ENCODE peak calls at places on chromosomes 1 and 21, in seven cellular contexts. N is IMR-90, I is mesendoderm, R is neuronal stem cell, A is H9, D is H1, V is mesenchymal stem cell. Q is an unnamed sample.

GRCh38 chr1:167518331-167518700 is at the start of gene CD247:
- DNase-seq in N (no peak), I (no peak), R (no peak), A (no peak), D (peak), V (no peak), Q (no peak)

GRCh38 chr1:103129255-103129654 is 20.9 kb upstream of the COL11A1 start:
- DNase-seq in N (peak), I (no peak), R (no peak), A (no peak), D (no peak), V (peak), Q (peak)

GRCh38 chr1:1215881-1216605 is 2.1 kb upstream of the TNFRSF4 start:
- DNase-seq in N (no peak), I (no peak), R (no peak), A (no peak), D (no peak), V (no peak), Q (no peak)

GRCh38 chr1:238399558-238399957 is 508.8 kb upstream of the ZP4 start:
- DNase-seq in N (no peak), I (peak), R (no peak), A (no peak), D (no peak), V (no peak), Q (no peak)

GRCh38 chr1:43317817-43318471 is 17.2 kb downstream of the TIE1 start:
- DNase-seq in N (peak), I (no peak), R (no peak), A (no peak), D (no peak), V (no peak), Q (peak)

GRCh38 chr1:76187436-76187835 is 112.9 kb downstream of the ST6GALNAC3 start:
- DNase-seq in N (no peak), I (no peak), R (no peak), A (no peak), D (no peak), V (no peak), Q (no peak)

GRCh38 chr1:12195416-12195815 is 28.6 kb downstream of the TNFRSF1B start:
- DNase-seq in N (no peak), I (no peak), R (no peak), A (no peak), D (no peak), V (no peak), Q (no peak)

GRCh38 chr1:212703991-212704564 is 4.4 kb upstream of the BATF3 start:
- DNase-seq in N (no peak), I (no peak), R (no peak), A (no peak), D (no peak), V (no peak), Q (no peak)

GRCh38 chr1:26994020-26994745 is 691 bp downstream of the TRNP1 start:
- DNase-seq in N (no peak), I (no peak), R (no peak), A (peak), D (peak), V (no peak), Q (peak)

GRCh38 chr21:17829472-17829871 is 10.3 kb upstream of the C21orf91 start:
- DNase-seq in N (peak), I (peak), R (no peak), A (no peak), D (no peak), V (no peak), Q (peak)

GRCh38 chr1:23910553-23911246 is 2.5 kb downstream of the CNR2 start:
- DNase-seq in N (no peak), I (no peak), R (no peak), A (no peak), D (no peak), V (no peak), Q (no peak)

GRCh38 chr1:31299365-31299764 is 2.5 kb downstream of the ZCCHC17 start:
- DNase-seq in N (peak), I (no peak), R (no peak), A (no peak), D (no peak), V (peak), Q (no peak)

GRCh38 chr1:150575518-150576366 is 3.7 kb downstream of the MCL1 start:
- DNase-seq in N (peak), I (no peak), R (no peak), A (no peak), D (no peak), V (peak), Q (no peak)

GRCh38 chr1:57966751-57967406 is 543.0 kb upstream of the DAB1 start:
- DNase-seq in N (no peak), I (peak), R (peak), A (peak), D (peak), V (no peak), Q (peak)

GRCh38 chr1:198220428-198220827 is 63.6 kb downstream of the NEK7 start:
- DNase-seq in N (peak), I (no peak), R (no peak), A (no peak), D (no peak), V (no peak), Q (peak)

GRCh38 chr1:109427171-109427467 is 871 bp upstream of the PSMA5 start:
- DNase-seq in N (no peak), I (no peak), R (no peak), A (no peak), D (no peak), V (no peak), Q (no peak)

GRCh38 chr1:47192458-47193384 is 2.9 kb upstream of the PDZK1IP1 start:
- DNase-seq in N (peak), I (peak), R (peak), A (peak), D (peak), V (peak), Q (peak)

GRCh38 chr1:192610114-192610958 is 25.6 kb upstream of the RGS13 start:
- DNase-seq in N (peak), I (no peak), R (no peak), A (no peak), D (no peak), V (peak), Q (no peak)

GRCh38 chr1:245085508-245086095 is 69.2 kb upstream of the KIF26B start:
- DNase-seq in N (peak), I (no peak), R (no peak), A (no peak), D (no peak), V (peak), Q (peak)

GRCh38 chr1:201670517-201670916 is 131.6 kb downstream of the NAV1 start:
- DNase-seq in N (no peak), I (no peak), R (no peak), A (no peak), D (no peak), V (no peak), Q (no peak)

GRCh38 chr1:201673912-201674311 is 135.0 kb downstream of the NAV1 start:
- DNase-seq in N (no peak), I (no peak), R (no peak), A (no peak), D (no peak), V (no peak), Q (no peak)

GRCh38 chr1:201675143-201675542 is 136.2 kb downstream of the NAV1 start:
- DNase-seq in N (no peak), I (no peak), R (no peak), A (no peak), D (no peak), V (peak), Q (no peak)

GRCh38 chr1:201672685-201673084 is 133.8 kb downstream of the NAV1 start:
- DNase-seq in N (no peak), I (no peak), R (no peak), A (no peak), D (no peak), V (no peak), Q (no peak)

DNA sequence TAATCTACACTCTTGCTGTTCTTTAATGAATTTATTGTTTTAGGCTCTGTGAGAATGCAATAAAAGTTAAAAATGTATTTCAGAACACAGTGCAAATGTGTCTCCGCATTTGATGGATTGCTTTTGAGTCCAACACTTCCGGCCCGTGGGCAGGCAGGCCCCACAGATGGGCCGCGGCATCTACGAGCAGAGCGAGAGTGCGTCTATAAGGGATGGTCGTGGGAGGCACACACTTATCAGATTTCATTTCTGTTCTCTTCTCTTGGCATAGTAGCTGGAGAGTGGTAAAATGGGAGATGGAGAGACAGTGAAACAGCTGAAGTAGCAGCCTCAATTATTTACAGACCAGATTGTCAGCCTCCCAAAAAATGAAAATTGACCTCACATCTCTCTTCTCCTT is 134.2 kb downstream of the NAV1 start:
- DNase-seq in N (no peak), I (no peak), R (no peak), A (no peak), D (no peak), V (no peak), Q (no peak)
- H3K4ac ChIP-seq in N (no peak), I (no peak), R (no peak), A (no peak), D (no peak), V (no peak), Q (no peak)

GRCh38 chr1:161864577-161864976 is 98.5 kb downstream of the ATF6 start:
- DNase-seq in N (peak), I (no peak), R (no peak), A (no peak), D (no peak), V (peak), Q (no peak)

GRCh38 chr1:161863549-161863948 is 97.4 kb downstream of the ATF6 start:
- DNase-seq in N (peak), I (no peak), R (no peak), A (no peak), D (no peak), V (peak), Q (no peak)

GRCh38 chr1:161872506-161872905 is 106.4 kb downstream of the ATF6 start:
- DNase-seq in N (peak), I (peak), R (no peak), A (no peak), D (no peak), V (no peak), Q (no peak)

DNA sequence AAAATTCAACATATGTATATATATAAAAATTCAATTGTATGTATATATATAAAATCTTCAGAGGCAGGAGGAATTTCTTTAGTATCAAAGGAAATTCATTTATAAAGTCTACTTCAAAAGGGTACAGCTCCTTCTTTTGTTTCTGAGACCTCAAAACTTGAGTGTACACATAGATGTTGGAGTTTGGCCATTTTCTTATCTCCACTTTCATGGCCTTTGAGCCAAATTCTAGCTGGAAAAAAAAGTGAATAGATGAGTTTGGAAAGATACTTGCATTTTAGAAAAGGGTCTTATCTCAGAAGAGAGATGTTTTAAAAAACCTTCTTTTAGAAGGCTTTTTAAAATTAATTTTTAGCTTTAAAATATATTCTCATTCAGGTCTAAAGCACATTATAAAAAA is 103.2 kb downstream of the ATF6 start:
- DNase-seq in N (no peak), I (no peak), R (no peak), A (no peak), D (no peak), V (no peak), Q (no peak)
- H3K23ac ChIP-seq in N (no peak), I (no peak), R (no peak), A (no peak), D (no peak), V (no peak), Q (no peak)

GRCh38 chr1:172823534-172823933 is 164.6 kb downstream of the FASLG start:
- DNase-seq in N (peak), I (no peak), R (no peak), A (no peak), D (no peak), V (peak), Q (no peak)
- H3K4ac ChIP-seq in N (peak), I (no peak), R (no peak), A (no peak), D (no peak), V (peak), Q (no peak)

GRCh38 chr1:179137623-179138235 is 55.9 kb downstream of the TOR3A start:
- DNase-seq in N (peak), I (no peak), R (no peak), A (no peak), D (no peak), V (no peak), Q (no peak)
- H3K23ac ChIP-seq in N (peak), I (no peak), R (peak), A (no peak), D (no peak), V (no peak), Q (no peak)

GRCh38 chr1:117683571-117684285 is 77.9 kb downstream of the TENT5C start:
- DNase-seq in N (peak), I (no peak), R (no peak), A (no peak), D (no peak), V (peak), Q (no peak)

GRCh38 chr1:117682372-117682771 is 76.5 kb downstream of the TENT5C start:
- DNase-seq in N (no peak), I (no peak), R (no peak), A (no peak), D (no peak), V (no peak), Q (no peak)

GRCh38 chr1:117686907-117687306 is 81.1 kb downstream of the TENT5C start:
- DNase-seq in N (peak), I (peak), R (no peak), A (no peak), D (no peak), V (peak), Q (no peak)

GRCh38 chr1:117690230-117690629 is 84.4 kb downstream of the TENT5C start:
- DNase-seq in N (no peak), I (no peak), R (no peak), A (no peak), D (no peak), V (no peak), Q (no peak)

DNA sequence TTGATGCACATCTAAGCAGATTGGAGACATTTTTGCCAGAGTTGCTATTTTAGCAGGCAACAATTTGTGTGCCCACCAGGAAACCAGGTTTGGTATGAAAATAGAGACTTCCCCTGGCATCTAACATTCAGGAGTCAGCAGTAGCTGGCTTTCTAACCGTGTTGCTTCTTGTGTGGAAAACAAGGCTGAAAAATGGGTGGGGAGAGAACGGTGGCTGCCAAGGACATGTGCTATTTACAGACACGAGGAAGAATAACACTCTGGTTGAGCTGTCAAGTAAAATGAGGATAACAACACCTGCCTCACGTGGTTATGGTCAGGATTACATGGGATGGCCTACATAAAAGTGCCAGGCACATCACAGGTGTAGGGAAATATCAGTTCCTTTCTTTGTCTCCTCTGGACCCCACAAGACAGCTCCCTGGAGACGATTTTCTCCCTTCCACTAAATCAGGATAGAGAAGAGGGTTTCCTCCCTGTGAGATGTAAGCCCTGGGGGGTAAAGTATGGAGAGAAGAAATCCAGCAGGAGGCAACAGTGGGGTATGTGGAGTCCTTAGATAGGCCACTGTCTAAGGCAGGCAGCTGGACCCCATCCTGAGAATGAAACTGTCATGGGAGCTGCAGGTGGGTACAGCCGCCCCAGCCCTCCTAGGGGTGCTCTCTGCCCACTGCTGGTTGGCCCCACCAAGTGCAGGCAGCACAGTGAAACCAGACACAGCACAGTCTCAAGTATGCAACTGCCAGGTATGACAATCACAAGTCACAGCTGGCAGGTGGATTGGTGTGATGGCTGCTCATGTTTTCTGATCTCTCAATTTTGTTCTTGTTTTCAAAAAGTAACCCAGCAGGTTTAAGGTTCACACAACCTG is 80.3 kb downstream of the TENT5C start:
- DNase-seq in N (no peak), I (no peak), R (no peak), A (no peak), D (no peak), V (no peak), Q (no peak)
- H3K4ac ChIP-seq in N (peak), I (no peak), R (no peak), A (no peak), D (no peak), V (no peak), Q (no peak)

GRCh38 chr1:197003132-197003531 is 25.8 kb downstream of the CFHR5 start:
- DNase-seq in N (no peak), I (no peak), R (no peak), A (no peak), D (no peak), V (no peak), Q (no peak)

GRCh38 chr1:197013234-197013633 is 35.9 kb downstream of the CFHR5 start:
- DNase-seq in N (no peak), I (no peak), R (no peak), A (no peak), D (no peak), V (no peak), Q (no peak)

GRCh38 chr1:197011614-197012013 is 34.3 kb downstream of the CFHR5 start:
- DNase-seq in N (no peak), I (no peak), R (no peak), A (no peak), D (no peak), V (no peak), Q (no peak)

GRCh38 chr1:197008861-197009260 is 31.5 kb downstream of the CFHR5 start:
- DNase-seq in N (no peak), I (no peak), R (no peak), A (no peak), D (no peak), V (no peak), Q (no peak)
- H3K23ac ChIP-seq in N (no peak), I (no peak), R (no peak), A (no peak), D (no peak), V (no peak), Q (no peak)

DNA sequence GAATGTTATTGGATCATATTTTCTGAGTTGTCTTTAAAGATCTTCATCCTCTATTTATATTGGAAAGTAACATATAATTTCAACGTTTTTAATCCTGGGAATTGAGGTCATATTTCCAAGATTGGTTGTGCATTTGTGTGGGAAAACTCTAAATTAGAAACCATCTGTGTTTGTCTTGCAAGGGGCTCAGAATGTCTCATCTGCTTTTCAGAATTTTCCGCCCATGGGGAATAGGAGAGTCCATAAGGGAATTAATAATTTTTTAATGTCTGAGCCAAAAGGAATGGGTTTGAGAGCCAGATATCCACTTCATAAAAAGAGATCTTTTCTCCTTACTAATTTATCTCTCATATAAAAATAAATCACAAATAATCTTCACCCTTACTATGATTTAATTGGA is 84.8 kb upstream of the MAP1LC3C start:
- DNase-seq in N (no peak), I (no peak), R (no peak), A (no peak), D (no peak), V (no peak), Q (no peak)
- H3K4ac ChIP-seq in N (no peak), I (no peak), R (no peak), A (no peak), D (no peak), V (no peak), Q (no peak)

Q was measured in trophoblast cell.